ENCODE peak calls at places on chromosomes 11 and 22, in four cellular contexts. T is HCT116, X is K562, P is HepG2. B is an unnamed sample.

GRCh38 chr22:39177791-39178190 is 25.3 kb upstream of the CBX7 start:
- DNase-seq in T (no peak), P (no peak), X (no peak), B (no peak)

GRCh38 chr11:107011977-107012376 is 6.3 kb downstream of the GUCY1A2 start:
- DNase-seq in T (no peak), P (no peak), X (no peak), B (no peak)

GRCh38 chr11:72591785-72592490 is 82.3 kb downstream of the PDE2A start:
- DNase-seq in T (no peak), X (no peak), P (no peak), B (no peak)

GRCh38 chr11:75073459-75074190 is 23.1 kb downstream of the OR2AT4 start:
- DNase-seq in P (peak; percentile 7), T (no peak), X (peak; percentile 42), B (no peak)

GRCh38 chr11:43489869-43490465 is 131.2 kb downstream of the TTC17 start:
- DNase-seq in T (no peak), P (no peak), X (no peak), B (no peak)

GRCh38 chr22:19747574-19747973 is 13.0 kb upstream of the TBX1 start:
- DNase-seq in T (no peak), P (no peak), X (no peak), B (no peak)

GRCh38 chr22:39433476-39434242 is 23.2 kb upstream of the MGAT3 start:
- DNase-seq in X (no peak), T (no peak), P (no peak), B (no peak)

GRCh38 chr22:29621761-29622526 is 18.5 kb downstream of the NF2 start:
- DNase-seq in T (peak; percentile 91), X (no peak), P (peak; percentile 19), B (peak; percentile 99)

GRCh38 chr22:49090853-49091135 is 736.9 kb downstream of the BRD1 start:
- DNase-seq in T (no peak), X (no peak), P (no peak), B (no peak)

GRCh38 chr22:49093192-49093880 is 734.3 kb downstream of the BRD1 start:
- DNase-seq in T (no peak), X (no peak), P (no peak), B (no peak)

GRCh38 chr22:49091451-49091850 is 736.2 kb downstream of the BRD1 start:
- DNase-seq in T (no peak), P (no peak), X (no peak), B (no peak)

GRCh38 chr22:49092751-49093150 is 734.9 kb downstream of the BRD1 start:
- DNase-seq in T (no peak), X (no peak), P (no peak), B (no peak)

DNA sequence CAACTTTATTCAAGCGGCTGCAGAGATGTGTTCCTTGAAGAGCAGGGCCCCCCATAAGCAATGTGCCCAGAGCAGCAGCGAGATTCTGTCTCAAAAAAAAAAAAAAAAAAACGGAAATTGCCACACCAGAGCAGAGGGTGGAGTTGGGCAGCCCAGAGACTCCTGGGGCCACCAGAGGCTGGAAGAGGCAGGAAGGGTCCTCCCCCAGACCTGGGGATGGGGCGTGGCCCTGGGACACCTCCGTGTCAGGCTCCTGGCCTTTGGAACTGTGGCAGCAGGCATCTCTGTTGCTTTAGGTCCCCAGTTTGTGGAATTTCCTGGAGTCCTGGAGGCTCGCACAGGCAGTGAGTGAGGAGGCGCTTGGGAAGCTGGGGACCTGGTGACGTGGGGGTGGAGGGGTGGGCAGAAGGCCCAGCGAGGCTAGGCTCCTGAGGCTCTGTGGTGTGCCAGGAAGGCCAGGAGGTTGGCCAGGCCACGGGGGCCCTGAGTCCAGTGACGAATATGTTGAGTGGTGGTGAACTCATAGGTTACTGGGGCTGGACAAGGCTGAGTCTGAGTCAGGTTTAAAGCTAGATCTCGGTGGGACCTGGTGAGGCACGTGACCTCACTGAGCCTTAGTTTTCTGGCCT is 735.6 kb downstream of the BRD1 start:
- DNase-seq in P (no peak), T (no peak), X (no peak), B (no peak)
- H3K4me1 ChIP-seq in P (no peaks in the 10 kb centered on the region), T (no peaks in the 10 kb centered on the region), X (no peaks in the 10 kb centered on the region), B (no peaks in the 10 kb centered on the region)

GRCh38 chr11:19218801-19219460 is 17.1 kb upstream of the CSRP3 start:
- DNase-seq in P (no peak), X (peak; percentile 24), T (no peak), B (no peak)
- TF ChIP-seq TCF7L2 in P (no peak), X (no peak), T (no peak), B (no peak)

GRCh38 chr11:11946180-11946579 is 62.2 kb downstream of the DKK3 start:
- DNase-seq in X (no peak), T (no peak), P (no peak), B (no peak)
- TF ChIP-seq CTCF in X (no peak), T (no peak), P (no peak), B (no peak)

DNA sequence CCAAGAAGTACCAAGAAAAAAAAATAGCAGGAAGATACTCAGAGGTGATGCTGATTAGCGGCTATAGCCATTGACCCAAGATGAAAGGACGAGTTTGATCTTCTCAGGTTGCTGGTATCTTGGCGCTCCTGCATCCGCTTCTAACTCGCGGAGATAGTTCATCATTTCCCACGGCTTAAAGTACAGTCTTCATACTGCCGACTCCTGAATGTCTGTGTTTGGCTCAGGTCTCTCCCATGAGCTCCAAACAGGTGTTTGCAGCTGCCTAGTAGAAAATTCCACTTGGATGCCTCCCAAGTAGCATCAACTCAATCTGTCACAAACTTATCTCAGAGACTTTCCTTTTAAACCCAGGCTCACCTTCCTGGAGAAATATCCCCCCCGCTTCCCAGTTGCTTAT is 986.4 kb downstream of the TBC1D22A start:
- DNase-seq in T (no peak), X (no peak), P (no peak), B (no peak)
- H3K4me1 ChIP-seq in T (no peaks in the 10 kb centered on the region), X (no peaks in the 10 kb centered on the region), P (no peaks in the 10 kb centered on the region), B (no peaks in the 10 kb centered on the region)

DNA sequence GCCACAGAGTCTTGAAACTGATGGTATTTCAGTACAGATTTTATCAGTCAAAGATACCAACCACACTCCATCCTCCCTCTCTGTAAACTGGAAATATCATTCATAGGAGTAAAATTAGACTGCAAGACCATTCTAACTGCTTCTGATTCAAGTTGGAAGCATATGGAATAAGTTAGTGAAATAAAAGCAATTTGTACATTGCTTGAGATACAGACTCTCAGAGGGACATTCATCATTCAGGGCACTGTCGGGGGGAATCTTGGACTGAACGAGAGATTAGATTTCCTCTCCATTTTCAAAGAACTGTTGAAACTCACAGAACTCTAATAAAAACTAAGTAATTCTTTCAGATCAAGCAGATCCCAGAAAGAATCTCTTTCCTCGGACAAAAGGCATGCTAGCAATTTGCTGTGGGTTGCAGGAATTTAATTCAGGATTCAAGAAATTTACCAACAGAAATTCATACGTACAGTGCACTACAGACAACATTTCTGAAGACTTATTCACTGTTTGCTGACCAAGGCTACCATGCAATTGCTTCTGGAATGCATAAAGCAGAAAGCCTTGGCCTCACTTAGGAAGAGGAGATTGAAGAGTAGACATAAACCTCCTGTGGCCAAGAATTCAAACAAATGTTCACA is 34.1 kb downstream of the PAMR1 start:
- DNase-seq in X (no peak), T (no peak), P (no peak), B (no peak)
- TF ChIP-seq TCF7L2 in X (no peak), T (no peak), P (no peak), B (no peak)

DNA sequence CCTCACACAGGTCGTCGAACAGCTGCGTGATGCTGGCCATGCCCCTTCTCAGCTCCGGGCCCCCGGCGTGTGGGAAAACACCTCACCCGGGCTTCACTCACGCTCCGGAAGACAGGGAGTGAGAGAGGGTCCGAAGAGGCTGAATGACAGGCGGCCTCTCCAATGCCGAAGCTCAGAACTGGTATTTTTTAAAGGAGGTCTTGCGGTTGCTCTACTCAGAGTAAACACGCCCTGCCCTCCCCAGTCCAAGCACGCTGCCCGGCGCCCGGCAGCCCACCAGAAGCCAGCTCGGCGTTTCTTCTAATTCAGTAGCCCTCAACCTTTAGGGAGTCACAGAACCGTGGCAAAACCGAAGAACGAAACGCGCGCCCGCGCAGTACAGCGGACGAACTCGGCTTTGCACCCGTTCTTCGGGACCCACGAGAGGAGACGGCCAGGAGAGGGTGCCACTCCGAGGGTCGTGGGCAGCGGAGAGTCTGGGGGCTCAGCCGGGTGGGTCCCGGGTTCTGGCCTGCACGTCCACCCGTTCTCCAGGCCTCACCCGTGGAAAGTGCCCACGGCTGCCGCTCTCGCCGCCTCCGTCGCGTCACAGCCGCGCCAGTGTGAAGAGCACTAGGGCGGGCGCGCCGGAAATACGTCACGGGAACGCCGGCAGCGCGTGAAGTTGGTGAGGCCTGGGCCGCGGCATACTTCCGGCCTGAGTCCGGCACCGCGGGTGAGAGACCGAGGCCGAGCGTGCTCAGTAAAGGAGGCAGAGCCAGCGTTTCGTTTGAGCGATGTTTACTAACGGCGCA is at the start of gene TUBGCP6:
- DNase-seq in P (peak; percentile 84), X (peak; percentile 82), T (peak; percentile 83), B (no peak)
- TF ChIP-seq CTCF in P (peak; percentile 43), X (no peak), T (peak; percentile 33), B (no peak)

GRCh38 chr11:94147433-94147845 is 18.8 kb downstream of the PANX1 start:
- DNase-seq in X (no peak), P (no peak), T (no peak), B (no peak)
- H3K4me1 ChIP-seq in X (peaks cover 13% of the 10 kb centered on the region), P (peaks cover 88% of the 10 kb centered on the region), T (peaks cover 23% of the 10 kb centered on the region), B (peaks cover 56% of the 10 kb centered on the region)

DNA sequence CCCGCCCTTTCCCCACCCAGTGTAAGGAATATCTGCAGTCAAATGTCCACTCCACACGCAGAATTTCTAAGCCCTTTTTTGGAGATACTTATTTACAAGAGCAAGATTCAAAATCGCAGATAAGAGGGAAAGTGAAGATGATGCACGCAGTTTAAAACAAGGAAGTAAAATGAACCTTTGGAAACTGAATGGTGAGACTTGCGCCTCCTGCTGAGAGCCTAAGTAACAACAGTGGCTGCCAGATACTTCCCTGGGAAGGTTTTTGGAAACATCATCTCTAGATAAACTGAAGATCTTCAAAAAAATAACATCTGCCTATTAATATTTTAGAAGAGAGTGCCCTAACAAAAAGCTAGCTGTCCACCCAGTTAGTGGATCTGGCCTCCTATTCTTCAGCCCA is 963.1 kb upstream of the FAT3 start:
- DNase-seq in X (no peak), P (no peak), T (no peak), B (no peak)
- TF ChIP-seq TCF7L2 in X (no peak), P (no peak), T (no peak), B (no peak)

GRCh38 chr11:122102426-122102825 is 13.6 kb downstream of the BLID start:
- DNase-seq in X (no peak), P (no peak), T (no peak), B (no peak)

GRCh38 chr11:122103366-122103765 is 12.6 kb downstream of the BLID start:
- DNase-seq in X (no peak), T (no peak), P (no peak), B (no peak)

GRCh38 chr11:122100222-122101080 is 15.6 kb downstream of the BLID start:
- DNase-seq in T (no peak), X (no peak), P (no peak), B (no peak)

GRCh38 chr11:122099345-122100045 is 16.5 kb downstream of the BLID start:
- DNase-seq in X (no peak), T (no peak), P (no peak), B (no peak)

GRCh38 chr11:122101625-122102291 is 14.3 kb downstream of the BLID start:
- DNase-seq in X (no peak), T (no peak), P (peak; percentile 20), B (no peak)
- TF ChIP-seq CTCF in X (no peak), T (no peak), P (peak; percentile 60), B (peak; percentile 76)

GRCh38 chr11:14244926-14245325 is 114.1 kb downstream of the RRAS2 start:
- DNase-seq in P (no peak), X (no peak), T (no peak), B (no peak)

GRCh38 chr11:14237333-14237988 is 121.5 kb downstream of the RRAS2 start:
- DNase-seq in X (no peak), T (no peak), P (no peak), B (no peak)

GRCh38 chr11:14242198-14242597 is 116.8 kb downstream of the RRAS2 start:
- DNase-seq in T (no peak), P (no peak), X (no peak), B (no peak)

GRCh38 chr11:14248577-14248976 is 110.4 kb downstream of the RRAS2 start:
- DNase-seq in T (no peak), P (no peak), X (no peak), B (no peak)

GRCh38 chr11:14242733-14243132 is 116.2 kb downstream of the RRAS2 start:
- DNase-seq in T (no peak), X (no peak), P (no peak), B (no peak)
- H3K4me1 ChIP-seq in T (no peaks in the 10 kb centered on the region), X (no peaks in the 10 kb centered on the region), P (no peaks in the 10 kb centered on the region), B (no peaks in the 10 kb centered on the region)

B was measured in Panc1.